ENCODE peak calls at places on chromosomes 13 and 19, in four cellular contexts. O, Q, B and K are unnamed samples.

GRCh38 chr19:6676288-6676687 is 6.3 kb upstream of the TNFSF14 start:
- DNase-seq in O (no peak), Q (no peak), B (no peak), K (no peak)

GRCh38 chr13:80921556-80921955 is 580.6 kb upstream of the SPRY2 start:
- DNase-seq in O (no peak), Q (no peak), B (no peak), K (peak; percentile 42)

GRCh38 chr13:75416327-75417005 is 65.5 kb downstream of the TBC1D4 start:
- DNase-seq in O (no peak), Q (no peak), B (no peak), K (no peak)

GRCh38 chr13:100721885-100722512 is 47.4 kb upstream of the TMTC4 start:
- DNase-seq in O (peak; percentile 69), Q (no peak), B (peak; percentile 43), K (peak; percentile 26)

GRCh38 chr13:80214050-80214449 is 126.9 kb downstream of the SPRY2 start:
- DNase-seq in O (no peak), Q (no peak), B (no peak), K (no peak)

GRCh38 chr19:19582471-19582870 is 36.0 kb downstream of the PBX4 start:
- DNase-seq in O (no peak), Q (no peak), B (no peak), K (no peak)

GRCh38 chr13:27922974-27923612 is 3.3 kb downstream of the PDX1 start:
- DNase-seq in O (no peak), Q (no peak), B (no peak), K (no peak)

GRCh38 chr13:23609414-23610186 is 39.4 kb downstream of the TNFRSF19 start:
- DNase-seq in O (no peak), Q (peak; percentile 33), B (no peak), K (peak; percentile 44)

GRCh38 chr13:109309625-109310363 is 476.6 kb downstream of the IRS2 start:
- DNase-seq in O (no peak), Q (no peak), B (no peak), K (no peak)

GRCh38 chr13:97058896-97059295 is 64.6 kb upstream of the OXGR1 start:
- DNase-seq in O (no peak), Q (no peak), B (no peak), K (no peak)

GRCh38 chr13:51603716-51604115 is 19.5 kb downstream of the WDFY2 start:
- DNase-seq in O (no peak), Q (no peak), B (no peak), K (no peak)

DNA sequence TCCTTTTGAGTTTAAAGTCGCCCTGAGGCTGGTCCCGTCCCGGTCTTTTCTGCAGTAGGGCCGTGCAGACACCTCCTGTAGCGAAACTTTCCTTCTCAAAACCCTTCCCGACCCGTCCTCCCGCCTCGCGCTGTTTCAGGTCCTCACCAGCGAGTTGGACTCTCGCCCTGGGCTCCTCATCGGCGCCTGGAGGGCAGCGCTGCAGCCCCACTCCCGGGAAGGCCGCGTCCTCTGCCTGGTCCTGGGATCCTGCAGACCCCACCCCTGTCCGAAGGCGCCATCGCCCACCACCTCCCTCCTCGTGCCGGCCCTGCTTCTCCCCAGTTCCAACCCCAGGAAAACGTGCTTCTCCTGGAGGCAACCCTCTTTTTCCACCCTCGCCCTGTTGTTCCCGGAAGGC is 15.0 kb downstream of the ZNF701 start:
- DNase-seq in O (no peak), Q (no peak), B (no peak), K (no peak)
- H3K4me3 ChIP-seq in O (no peak overlapping the region), Q (no peak overlapping the region), B (no peak overlapping the region), K (peak overlapping the region; percentile 25)

GRCh38 chr19:53554804-53555203 is 16.9 kb downstream of the ZNF331 start:
- DNase-seq in O (no peak), Q (no peak), B (no peak), K (no peak)

GRCh38 chr19:53553159-53553558 is 15.2 kb downstream of the ZNF331 start:
- DNase-seq in O (no peak), Q (no peak), B (no peak), K (no peak)

GRCh38 chr19:53552001-53552721 is 14.2 kb downstream of the ZNF331 start:
- DNase-seq in O (no peak), Q (no peak), B (no peak), K (no peak)

GRCh38 chr19:53555352-53555751 is 17.4 kb downstream of the ZNF331 start:
- DNase-seq in O (no peak), Q (no peak), B (no peak), K (no peak)

GRCh38 chr19:53553865-53554791 is 16.2 kb downstream of the ZNF331 start:
- DNase-seq in O (peak; percentile 96), Q (peak; percentile 79), B (peak; percentile 97), K (peak; percentile 81)
- H3K4me3 ChIP-seq in O (peak overlapping the region; percentile 62), Q (peak overlapping the region; percentile 59), B (peak overlapping the region; percentile 61), K (peak overlapping the region; percentile 62)

DNA sequence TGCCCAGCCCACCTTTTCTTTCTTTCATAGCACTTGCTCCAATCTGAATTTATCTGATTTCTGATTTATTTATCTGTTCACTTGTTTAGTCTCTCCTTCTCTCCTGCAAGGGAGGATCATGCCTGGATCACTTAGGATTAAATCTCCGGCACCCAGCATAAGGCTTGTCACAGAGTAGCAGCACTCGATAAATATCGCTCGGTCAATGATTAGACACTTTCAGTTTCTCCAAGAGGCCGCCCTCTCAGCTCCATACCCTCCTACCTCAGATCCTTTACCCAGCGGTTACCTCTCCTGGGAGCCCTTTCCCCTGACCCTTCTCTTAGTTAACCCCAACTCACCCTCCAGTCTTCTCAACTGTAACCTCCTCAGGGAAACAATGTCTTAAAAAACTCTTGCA is 1.4 kb downstream of the CLIP3 start:
- DNase-seq in O (no peak), Q (no peak), B (no peak), K (no peak)
- H3K4me3 ChIP-seq in O (no peak overlapping the region), Q (no peak overlapping the region), B (no peak overlapping the region), K (no peak overlapping the region)

GRCh38 chr19:33373701-33374405 is at the start of gene CEBPG:
- DNase-seq in O (peak; percentile 67), Q (no peak), B (peak; percentile 63), K (no peak)
- H3K4me3 ChIP-seq in O (peak within 1 kb of the TSS; percentile 97), Q (peak within 1 kb of the TSS; percentile 90), B (peak within 1 kb of the TSS; percentile 90), K (peak within 1 kb of the TSS; percentile 70)

GRCh38 chr13:29676941-29677452 is 81.5 kb upstream of the SLC7A1 start:
- DNase-seq in O (no peak), Q (no peak), B (no peak), K (no peak)
- H3K4me3 ChIP-seq in O (no peak overlapping the region), Q (no peak overlapping the region), B (no peak overlapping the region), K (no peak overlapping the region)

GRCh38 chr19:46487802-46488445 is 7.7 kb downstream of the PNMA8B start:
- DNase-seq in O (peak; percentile 90), Q (peak; percentile 67), B (peak; percentile 58), K (no peak)
- H3K4me3 ChIP-seq in O (peak overlapping the region; percentile 41), Q (no peak overlapping the region), B (no peak overlapping the region), K (peak overlapping the region; percentile 42)